ENCODE peak calls at places on chromosomes 2 and 18, in seven cellular contexts. One of them, this sample, is unnamed.

GRCh38 chr2:31365834-31366505 is 48.6 kb downstream of the XDH start:
- DNase-seq in lower lobe of right lung: no peak
- DNase-seq in heart left ventricle: no peak
- DNase-seq in Calu3: no peak
- DNase-seq in heart right ventricle: no peak
- DNase-seq in GM23338: no peak
- DNase-seq in fibroblast of pulmonary artery: no peak
- DNase-seq in this sample: no peak

GRCh38 chr2:226411727-226412360 is 387.8 kb downstream of the IRS1 start:
- DNase-seq in lower lobe of right lung: no peak
- DNase-seq in heart left ventricle: no peak
- DNase-seq in Calu3: peak; percentile 73
- DNase-seq in heart right ventricle: no peak
- DNase-seq in GM23338: no peak
- DNase-seq in fibroblast of pulmonary artery: peak; percentile 39
- DNase-seq in this sample: no peak

GRCh38 chr2:52936029-52936428 is 831.6 kb upstream of the CHAC2 start:
- DNase-seq in lower lobe of right lung: no peak
- DNase-seq in heart left ventricle: no peak
- DNase-seq in Calu3: peak; percentile 17
- DNase-seq in heart right ventricle: no peak
- DNase-seq in GM23338: no peak
- DNase-seq in fibroblast of pulmonary artery: no peak
- DNase-seq in this sample: no peak

GRCh38 chr2:134124047-134124753 is 129.7 kb upstream of the MGAT5 start:
- DNase-seq in lower lobe of right lung: no peak
- DNase-seq in heart left ventricle: no peak
- DNase-seq in Calu3: no peak
- DNase-seq in heart right ventricle: no peak
- DNase-seq in GM23338: no peak
- DNase-seq in fibroblast of pulmonary artery: no peak
- DNase-seq in this sample: no peak

GRCh38 chr2:122670932-122671331 is 915.5 kb downstream of the TSN start:
- DNase-seq in lower lobe of right lung: no peak
- DNase-seq in heart left ventricle: no peak
- DNase-seq in Calu3: no peak
- DNase-seq in heart right ventricle: no peak
- DNase-seq in GM23338: no peak
- DNase-seq in fibroblast of pulmonary artery: no peak
- DNase-seq in this sample: no peak

GRCh38 chr2:217943379-217944321 is 59.1 kb downstream of the TNS1 start:
- DNase-seq in lower lobe of right lung: peak; percentile 90
- DNase-seq in heart left ventricle: peak; percentile 92
- DNase-seq in Calu3: peak; percentile 60
- DNase-seq in heart right ventricle: peak; percentile 90
- DNase-seq in GM23338: peak; percentile 88
- DNase-seq in fibroblast of pulmonary artery: peak; percentile 69
- DNase-seq in this sample: peak; percentile 60

GRCh38 chr2:229815858-229816257 is 101.5 kb upstream of the DNER start:
- DNase-seq in lower lobe of right lung: no peak
- DNase-seq in heart left ventricle: no peak
- DNase-seq in Calu3: no peak
- DNase-seq in heart right ventricle: no peak
- DNase-seq in GM23338: no peak
- DNase-seq in fibroblast of pulmonary artery: peak; percentile 51
- DNase-seq in this sample: no peak

GRCh38 chr2:128311755-128312341 is 6.8 kb downstream of the HS6ST1 start:
- DNase-seq in lower lobe of right lung: peak; percentile 35
- DNase-seq in heart left ventricle: peak; percentile 17
- DNase-seq in Calu3: no peak
- DNase-seq in heart right ventricle: no peak
- DNase-seq in GM23338: no peak
- DNase-seq in fibroblast of pulmonary artery: no peak
- DNase-seq in this sample: no peak

GRCh38 chr2:169822785-169823392 is 1.8 kb downstream of the METTL5 start:
- DNase-seq in lower lobe of right lung: no peak
- DNase-seq in heart left ventricle: no peak
- DNase-seq in Calu3: no peak
- DNase-seq in heart right ventricle: no peak
- DNase-seq in GM23338: no peak
- DNase-seq in fibroblast of pulmonary artery: no peak
- DNase-seq in this sample: no peak

GRCh38 chr18:26503382-26503781 is 45.0 kb downstream of the KCTD1 start:
- DNase-seq in lower lobe of right lung: no peak
- DNase-seq in heart left ventricle: no peak
- DNase-seq in Calu3: no peak
- DNase-seq in heart right ventricle: no peak
- DNase-seq in GM23338: no peak
- DNase-seq in fibroblast of pulmonary artery: peak; percentile 39
- DNase-seq in this sample: no peak

GRCh38 chr2:144201126-144201525 is 318.8 kb downstream of the ZEB2 start:
- DNase-seq in lower lobe of right lung: no peak
- DNase-seq in heart left ventricle: no peak
- DNase-seq in Calu3: no peak
- DNase-seq in heart right ventricle: no peak
- DNase-seq in GM23338: no peak
- DNase-seq in fibroblast of pulmonary artery: no peak
- DNase-seq in this sample: no peak

GRCh38 chr2:233453111-233453915 is 99.0 kb downstream of the DGKD start:
- DNase-seq in lower lobe of right lung: peak; percentile 24
- DNase-seq in heart left ventricle: peak; percentile 10
- DNase-seq in Calu3: no peak
- DNase-seq in heart right ventricle: no peak
- DNase-seq in GM23338: no peak
- DNase-seq in fibroblast of pulmonary artery: no peak
- DNase-seq in this sample: no peak

GRCh38 chr18:58117685-58118403 is 73.8 kb downstream of the NEDD4L start:
- DNase-seq in lower lobe of right lung: peak; percentile 80
- DNase-seq in heart left ventricle: no peak
- DNase-seq in Calu3: peak; percentile 67
- DNase-seq in heart right ventricle: no peak
- DNase-seq in GM23338: no peak
- DNase-seq in fibroblast of pulmonary artery: peak; percentile 90
- DNase-seq in this sample: no peak

GRCh38 chr18:8501044-8501443 is 108.2 kb upstream of the RAB12 start:
- DNase-seq in lower lobe of right lung: no peak
- DNase-seq in heart left ventricle: no peak
- DNase-seq in Calu3: no peak
- DNase-seq in heart right ventricle: no peak
- DNase-seq in GM23338: no peak
- DNase-seq in fibroblast of pulmonary artery: no peak
- DNase-seq in this sample: no peak

GRCh38 chr2:54627973-54628372 is 95.5 kb upstream of the EML6 start:
- DNase-seq in lower lobe of right lung: no peak
- DNase-seq in heart left ventricle: no peak
- DNase-seq in Calu3: no peak
- DNase-seq in heart right ventricle: no peak
- DNase-seq in GM23338: no peak
- DNase-seq in fibroblast of pulmonary artery: no peak
- DNase-seq in this sample: no peak

GRCh38 chr2:109494842-109495241 is 118.9 kb downstream of the SEPTIN10 start:
- DNase-seq in lower lobe of right lung: no peak
- DNase-seq in heart left ventricle: no peak
- DNase-seq in Calu3: no peak
- DNase-seq in heart right ventricle: no peak
- DNase-seq in GM23338: no peak
- DNase-seq in fibroblast of pulmonary artery: no peak
- DNase-seq in this sample: no peak

GRCh38 chr2:9819551-9819950 is 23.7 kb upstream of the TAF1B start:
- DNase-seq in lower lobe of right lung: peak; percentile 39
- DNase-seq in heart left ventricle: no peak
- DNase-seq in Calu3: no peak
- DNase-seq in heart right ventricle: no peak
- DNase-seq in GM23338: no peak
- DNase-seq in fibroblast of pulmonary artery: no peak
- DNase-seq in this sample: no peak

GRCh38 chr2:65637061-65637460 is 204.7 kb upstream of the SPRED2 start:
- DNase-seq in lower lobe of right lung: no peak
- DNase-seq in heart left ventricle: no peak
- DNase-seq in Calu3: no peak
- DNase-seq in heart right ventricle: no peak
- DNase-seq in GM23338: no peak
- DNase-seq in fibroblast of pulmonary artery: no peak
- DNase-seq in this sample: no peak

GRCh38 chr2:157831573-157832315 is 44.4 kb downstream of the ACVR1 start:
- DNase-seq in lower lobe of right lung: no peak
- DNase-seq in heart left ventricle: no peak
- DNase-seq in Calu3: no peak
- DNase-seq in heart right ventricle: no peak
- DNase-seq in GM23338: no peak
- DNase-seq in fibroblast of pulmonary artery: no peak
- DNase-seq in this sample: no peak

GRCh38 chr18:36782710-36783109 is 46.1 kb downstream of the TPGS2 start:
- DNase-seq in lower lobe of right lung: no peak
- DNase-seq in heart left ventricle: no peak
- DNase-seq in Calu3: no peak
- DNase-seq in heart right ventricle: no peak
- DNase-seq in GM23338: no peak
- DNase-seq in fibroblast of pulmonary artery: no peak
- DNase-seq in this sample: no peak

GRCh38 chr2:172103471-172104292 is 982 bp upstream of the DLX2 start:
- DNase-seq in lower lobe of right lung: peak; percentile 84
- DNase-seq in heart left ventricle: peak; percentile 86
- DNase-seq in Calu3: peak; percentile 92
- DNase-seq in heart right ventricle: peak; percentile 84
- DNase-seq in GM23338: peak; percentile 88
- DNase-seq in fibroblast of pulmonary artery: peak; percentile 91
- DNase-seq in this sample: peak; percentile 87
- TF ChIP-seq CTCF in lower lobe of right lung: peak; percentile 84
- TF ChIP-seq CTCF in heart left ventricle: peak; percentile 75
- TF ChIP-seq CTCF in Calu3: peak; percentile 89
- TF ChIP-seq CTCF in heart right ventricle: peak; percentile 73
- TF ChIP-seq CTCF in GM23338: peak; percentile 93
- TF ChIP-seq CTCF in fibroblast of pulmonary artery: peak; percentile 89
- TF ChIP-seq CTCF in this sample: peak; percentile 96

GRCh38 chr2:198017068-198017467 is 212.7 kb downstream of the PLCL1 start:
- DNase-seq in lower lobe of right lung: no peak
- DNase-seq in heart left ventricle: no peak
- DNase-seq in Calu3: no peak
- DNase-seq in heart right ventricle: no peak
- DNase-seq in GM23338: no peak
- DNase-seq in fibroblast of pulmonary artery: no peak
- DNase-seq in this sample: no peak

GRCh38 chr2:198012025-198012424 is 207.6 kb downstream of the PLCL1 start:
- DNase-seq in lower lobe of right lung: no peak
- DNase-seq in heart left ventricle: no peak
- DNase-seq in Calu3: no peak
- DNase-seq in heart right ventricle: no peak
- DNase-seq in GM23338: no peak
- DNase-seq in fibroblast of pulmonary artery: no peak
- DNase-seq in this sample: no peak

DNA sequence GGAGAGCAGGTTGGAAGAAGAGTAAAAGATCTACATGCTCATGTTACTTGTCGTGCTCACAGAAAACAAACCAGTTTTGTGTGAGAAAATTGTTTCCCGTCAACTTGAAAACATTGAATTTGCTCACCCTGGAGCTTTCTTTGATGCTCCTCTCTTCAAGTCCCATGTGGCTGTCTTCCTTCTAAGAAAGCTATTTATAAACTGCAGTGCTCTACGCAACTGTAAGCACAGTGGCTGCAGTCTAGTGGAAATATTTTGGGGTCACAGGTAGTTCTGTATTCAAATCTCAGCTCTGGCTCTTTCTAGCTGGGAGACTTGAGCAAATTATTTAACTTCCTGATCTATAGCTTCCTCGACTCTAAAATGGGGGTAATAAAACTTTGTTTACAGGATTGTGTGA is 211.9 kb downstream of the PLCL1 start:
- DNase-seq in lower lobe of right lung: no peak
- DNase-seq in heart left ventricle: no peak
- DNase-seq in Calu3: no peak
- DNase-seq in heart right ventricle: no peak
- DNase-seq in GM23338: no peak
- DNase-seq in fibroblast of pulmonary artery: no peak
- DNase-seq in this sample: no peak
- TF ChIP-seq CTCF in lower lobe of right lung: no peak
- TF ChIP-seq CTCF in heart left ventricle: no peak
- TF ChIP-seq CTCF in Calu3: no peak
- TF ChIP-seq CTCF in heart right ventricle: no peak
- TF ChIP-seq CTCF in GM23338: no peak
- TF ChIP-seq CTCF in fibroblast of pulmonary artery: no peak
- TF ChIP-seq CTCF in this sample: no peak

GRCh38 chr2:136935119-136935518 is 169.8 kb downstream of the THSD7B start:
- DNase-seq in lower lobe of right lung: no peak
- DNase-seq in heart left ventricle: no peak
- DNase-seq in Calu3: no peak
- DNase-seq in heart right ventricle: no peak
- DNase-seq in GM23338: no peak
- DNase-seq in fibroblast of pulmonary artery: no peak
- DNase-seq in this sample: no peak
- TF ChIP-seq CTCF in lower lobe of right lung: no peak
- TF ChIP-seq CTCF in heart left ventricle: no peak
- TF ChIP-seq CTCF in Calu3: no peak
- TF ChIP-seq CTCF in heart right ventricle: no peak
- TF ChIP-seq CTCF in GM23338: no peak
- TF ChIP-seq CTCF in fibroblast of pulmonary artery: no peak
- TF ChIP-seq CTCF in this sample: peak; percentile 13

GRCh38 chr2:32626591-32627221 is 1.1 kb upstream of the TTC27 start:
- DNase-seq in lower lobe of right lung: no peak
- DNase-seq in heart left ventricle: no peak
- DNase-seq in Calu3: no peak
- DNase-seq in heart right ventricle: no peak
- DNase-seq in GM23338: peak; percentile 46
- DNase-seq in fibroblast of pulmonary artery: no peak
- DNase-seq in this sample: no peak

GRCh38 chr2:32623311-32623706 is 4.5 kb upstream of the TTC27 start:
- DNase-seq in lower lobe of right lung: no peak
- DNase-seq in heart left ventricle: no peak
- DNase-seq in Calu3: no peak
- DNase-seq in heart right ventricle: no peak
- DNase-seq in GM23338: no peak
- DNase-seq in fibroblast of pulmonary artery: no peak
- DNase-seq in this sample: no peak

GRCh38 chr2:32624813-32625212 is 3.0 kb upstream of the TTC27 start:
- DNase-seq in lower lobe of right lung: no peak
- DNase-seq in heart left ventricle: no peak
- DNase-seq in Calu3: no peak
- DNase-seq in heart right ventricle: no peak
- DNase-seq in GM23338: no peak
- DNase-seq in fibroblast of pulmonary artery: no peak
- DNase-seq in this sample: no peak

GRCh38 chr2:32627901-32628645 is at the start of gene TTC27:
- DNase-seq in lower lobe of right lung: peak; percentile 97
- DNase-seq in heart left ventricle: peak; percentile 97
- DNase-seq in Calu3: peak; percentile 96
- DNase-seq in heart right ventricle: peak; percentile 96
- DNase-seq in GM23338: peak; percentile 98
- DNase-seq in fibroblast of pulmonary artery: peak; percentile 95
- DNase-seq in this sample: peak; percentile 84

DNA sequence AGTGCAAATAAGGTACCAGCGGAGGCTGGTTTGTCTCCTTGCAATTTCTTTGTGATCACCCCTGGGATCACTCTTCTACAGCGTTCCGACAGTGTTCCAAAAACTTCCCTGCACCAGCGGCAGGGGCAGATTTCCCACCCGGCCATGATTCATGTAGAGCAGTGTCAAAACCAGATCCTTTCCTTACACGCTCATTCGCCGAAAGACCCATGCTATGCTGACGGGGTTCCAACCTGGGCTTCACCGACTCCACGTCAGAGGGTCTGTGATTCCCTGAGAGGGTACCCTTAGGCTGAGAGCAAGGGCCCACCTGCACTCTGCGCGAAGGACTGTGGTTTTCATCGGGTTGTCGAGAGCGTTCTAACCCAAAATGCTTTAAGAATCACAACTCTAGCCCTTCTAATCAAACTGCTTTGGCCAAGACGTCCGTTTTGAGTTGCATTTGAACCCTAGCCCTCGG is 379 bp upstream of the TTC27 start:
- DNase-seq in lower lobe of right lung: peak; percentile 48
- DNase-seq in heart left ventricle: peak; percentile 50
- DNase-seq in Calu3: no peak
- DNase-seq in heart right ventricle: peak; percentile 28
- DNase-seq in GM23338: peak; percentile 80
- DNase-seq in fibroblast of pulmonary artery: peak; percentile 53
- DNase-seq in this sample: no peak
- TF ChIP-seq CTCF in lower lobe of right lung: no peak
- TF ChIP-seq CTCF in heart left ventricle: no peak
- TF ChIP-seq CTCF in Calu3: no peak
- TF ChIP-seq CTCF in heart right ventricle: no peak
- TF ChIP-seq CTCF in GM23338: no peak
- TF ChIP-seq CTCF in fibroblast of pulmonary artery: peak; percentile 38
- TF ChIP-seq CTCF in this sample: peak; percentile 27